ENCODE peak calls at places on chromosomes 11 and 22, in eight cellular contexts. One of them, this sample, is unnamed. For H3K4me1, the result is how much of the 10 kb centered on the place peaks cover.

GRCh38 chr11:91913407-91913806 is 311.2 kb upstream of the FAT3 start:
- DNase-seq in OCI-LY7: no peak
- DNase-seq in PC-3: no peak
- DNase-seq in colonic mucosa: no peak
- DNase-seq in psoas muscle: no peak
- DNase-seq in thyroid gland: no peak
- DNase-seq in lung: no peak
- DNase-seq in A549: no peak
- DNase-seq in this sample: no peak

GRCh38 chr11:134802116-134802515 is 390.1 kb upstream of the B3GAT1 start:
- DNase-seq in OCI-LY7: no peak
- DNase-seq in PC-3: no peak
- DNase-seq in colonic mucosa: no peak
- DNase-seq in psoas muscle: no peak
- DNase-seq in thyroid gland: no peak
- DNase-seq in lung: no peak
- DNase-seq in A549: no peak
- DNase-seq in this sample: no peak

GRCh38 chr22:42379961-42380537 is 52.2 kb downstream of the NFAM1 start:
- DNase-seq in OCI-LY7: no peak
- DNase-seq in PC-3: no peak
- DNase-seq in colonic mucosa: no peak
- DNase-seq in psoas muscle: no peak
- DNase-seq in thyroid gland: no peak
- DNase-seq in lung: no peak
- DNase-seq in A549: no peak
- DNase-seq in this sample: peak

GRCh38 chr11:41508121-41508520 is 48.7 kb upstream of the LRRC4C start:
- DNase-seq in OCI-LY7: no peak
- DNase-seq in PC-3: no peak
- DNase-seq in colonic mucosa: no peak
- DNase-seq in psoas muscle: no peak
- DNase-seq in thyroid gland: no peak
- DNase-seq in lung: no peak
- DNase-seq in A549: no peak
- DNase-seq in this sample: no peak

GRCh38 chr11:111602865-111603632 is 800 bp downstream of the SIK2 start:
- DNase-seq in OCI-LY7: peak
- DNase-seq in PC-3: peak
- DNase-seq in colonic mucosa: peak
- DNase-seq in psoas muscle: peak
- DNase-seq in thyroid gland: no peak
- DNase-seq in lung: no peak
- DNase-seq in A549: no peak
- DNase-seq in this sample: peak

GRCh38 chr11:17972987-17973386 is 39.9 kb downstream of the SERGEF start:
- DNase-seq in OCI-LY7: no peak
- DNase-seq in PC-3: peak
- DNase-seq in colonic mucosa: peak
- DNase-seq in psoas muscle: peak
- DNase-seq in thyroid gland: peak
- DNase-seq in lung: no peak
- DNase-seq in A549: peak
- DNase-seq in this sample: no peak

GRCh38 chr11:120964857-120965256 is 59.0 kb upstream of the TBCEL start:
- DNase-seq in OCI-LY7: no peak
- DNase-seq in PC-3: peak
- DNase-seq in colonic mucosa: no peak
- DNase-seq in psoas muscle: no peak
- DNase-seq in thyroid gland: no peak
- DNase-seq in lung: no peak
- DNase-seq in A549: no peak
- DNase-seq in this sample: no peak

GRCh38 chr11:107590460-107591097 is 368 bp upstream of the ELMOD1 start:
- DNase-seq in OCI-LY7: no peak
- DNase-seq in PC-3: no peak
- DNase-seq in colonic mucosa: no peak
- DNase-seq in psoas muscle: no peak
- DNase-seq in thyroid gland: peak
- DNase-seq in lung: no peak
- DNase-seq in A549: peak
- DNase-seq in this sample: no peak

GRCh38 chr11:2825261-2825885 is 60.2 kb downstream of the CDKN1C start:
- DNase-seq in OCI-LY7: no peak
- DNase-seq in PC-3: peak
- DNase-seq in colonic mucosa: peak
- DNase-seq in psoas muscle: peak
- DNase-seq in thyroid gland: peak
- DNase-seq in lung: peak
- DNase-seq in A549: no peak
- DNase-seq in this sample: no peak

GRCh38 chr11:66322732-66323427 is 6.0 kb upstream of the CD248 start:
- DNase-seq in OCI-LY7: no peak
- DNase-seq in PC-3: no peak
- DNase-seq in colonic mucosa: no peak
- DNase-seq in psoas muscle: peak
- DNase-seq in thyroid gland: peak
- DNase-seq in lung: no peak
- DNase-seq in A549: no peak
- DNase-seq in this sample: no peak

GRCh38 chr11:134592391-134592990 is 180.4 kb upstream of the B3GAT1 start:
- DNase-seq in OCI-LY7: peak
- DNase-seq in PC-3: no peak
- DNase-seq in colonic mucosa: peak
- DNase-seq in psoas muscle: no peak
- DNase-seq in thyroid gland: no peak
- DNase-seq in lung: peak
- DNase-seq in A549: no peak
- DNase-seq in this sample: peak

GRCh38 chr11:121444508-121444907 is 7.6 kb upstream of the SORL1 start:
- DNase-seq in OCI-LY7: no peak
- DNase-seq in PC-3: no peak
- DNase-seq in colonic mucosa: no peak
- DNase-seq in psoas muscle: no peak
- DNase-seq in thyroid gland: no peak
- DNase-seq in lung: no peak
- DNase-seq in A549: no peak
- DNase-seq in this sample: no peak

GRCh38 chr11:123475478-123475877 is 45.4 kb downstream of the GRAMD1B start:
- DNase-seq in OCI-LY7: no peak
- DNase-seq in PC-3: peak
- DNase-seq in colonic mucosa: no peak
- DNase-seq in psoas muscle: no peak
- DNase-seq in thyroid gland: no peak
- DNase-seq in lung: no peak
- DNase-seq in A549: peak
- DNase-seq in this sample: peak

GRCh38 chr11:78228467-78228866 is 39.7 kb downstream of the USP35 start:
- DNase-seq in OCI-LY7: peak
- DNase-seq in PC-3: peak
- DNase-seq in colonic mucosa: peak
- DNase-seq in psoas muscle: no peak
- DNase-seq in thyroid gland: no peak
- DNase-seq in lung: no peak
- DNase-seq in A549: peak
- DNase-seq in this sample: peak

GRCh38 chr22:35021166-35021565 is 44.8 kb upstream of the ISX start:
- DNase-seq in OCI-LY7: no peak
- DNase-seq in PC-3: peak
- DNase-seq in colonic mucosa: peak
- DNase-seq in psoas muscle: no peak
- DNase-seq in thyroid gland: no peak
- DNase-seq in lung: no peak
- DNase-seq in A549: no peak
- DNase-seq in this sample: peak

GRCh38 chr11:43447124-43447523 is 88.4 kb downstream of the TTC17 start:
- DNase-seq in OCI-LY7: no peak
- DNase-seq in PC-3: no peak
- DNase-seq in colonic mucosa: no peak
- DNase-seq in psoas muscle: no peak
- DNase-seq in thyroid gland: no peak
- DNase-seq in lung: no peak
- DNase-seq in A549: no peak
- DNase-seq in this sample: no peak

GRCh38 chr11:111745719-111746504 is 20.3 kb downstream of the PPP2R1B start:
- DNase-seq in OCI-LY7: no peak
- DNase-seq in PC-3: peak
- DNase-seq in colonic mucosa: no peak
- DNase-seq in psoas muscle: no peak
- DNase-seq in thyroid gland: no peak
- DNase-seq in lung: no peak
- DNase-seq in A549: no peak
- DNase-seq in this sample: no peak

DNA sequence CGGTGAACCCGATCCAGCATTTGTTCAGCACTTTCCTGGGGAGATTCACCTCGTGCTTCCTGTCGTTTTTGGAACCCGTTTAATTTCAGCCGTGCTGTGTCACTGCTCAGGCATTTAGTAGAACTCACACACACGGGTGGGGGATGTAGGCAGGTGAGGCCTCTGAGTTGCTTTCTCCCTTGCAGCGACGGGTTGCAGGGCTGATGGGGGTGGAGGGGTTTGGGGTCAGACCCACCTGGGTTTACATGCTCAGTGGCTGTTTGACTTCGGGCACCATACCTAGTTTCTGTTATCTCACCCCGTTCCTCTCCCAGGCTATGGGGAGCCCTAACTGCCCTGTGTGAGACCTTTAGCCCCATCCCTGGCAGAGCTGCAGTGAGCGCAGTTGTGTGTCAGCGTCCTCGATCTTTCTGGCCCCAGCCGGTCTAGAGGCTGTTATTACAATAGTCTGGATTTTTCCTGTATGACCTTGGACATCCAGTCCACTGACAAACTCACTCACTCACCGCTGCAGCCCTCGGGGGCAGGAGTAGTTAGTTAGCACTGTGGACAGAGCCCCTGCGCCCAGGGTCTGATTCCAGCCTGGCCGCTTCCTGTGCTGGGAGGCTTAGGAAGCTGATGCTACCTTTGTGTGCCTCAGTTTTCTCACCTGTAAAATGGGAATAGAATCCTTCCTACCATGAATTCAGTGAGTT is 2.6 kb downstream of the LRP5 start:
- DNase-seq in OCI-LY7: no peak
- DNase-seq in PC-3: peak
- DNase-seq in colonic mucosa: peak
- DNase-seq in psoas muscle: no peak
- DNase-seq in thyroid gland: peak
- DNase-seq in lung: no peak
- DNase-seq in A549: no peak
- DNase-seq in this sample: peak
- H3K4me1 ChIP-seq in OCI-LY7: under half
- H3K4me1 ChIP-seq in PC-3: under half
- H3K4me1 ChIP-seq in colonic mucosa: under half
- H3K4me1 ChIP-seq in psoas muscle: under half
- H3K4me1 ChIP-seq in thyroid gland: half or more
- H3K4me1 ChIP-seq in lung: under half
- H3K4me1 ChIP-seq in A549: under half
- H3K4me1 ChIP-seq in this sample: under half

GRCh38 chr11:128830290-128830813 is 36.7 kb downstream of the KCNJ1 start:
- DNase-seq in OCI-LY7: no peak
- DNase-seq in PC-3: no peak
- DNase-seq in colonic mucosa: no peak
- DNase-seq in psoas muscle: no peak
- DNase-seq in thyroid gland: no peak
- DNase-seq in lung: no peak
- DNase-seq in A549: no peak
- DNase-seq in this sample: peak
- H3K4me1 ChIP-seq in OCI-LY7: half or more
- H3K4me1 ChIP-seq in PC-3: under half
- H3K4me1 ChIP-seq in colonic mucosa: under half
- H3K4me1 ChIP-seq in psoas muscle: under half
- H3K4me1 ChIP-seq in thyroid gland: under half
- H3K4me1 ChIP-seq in lung: under half
- H3K4me1 ChIP-seq in A549: under half
- H3K4me1 ChIP-seq in this sample: under half

DNA sequence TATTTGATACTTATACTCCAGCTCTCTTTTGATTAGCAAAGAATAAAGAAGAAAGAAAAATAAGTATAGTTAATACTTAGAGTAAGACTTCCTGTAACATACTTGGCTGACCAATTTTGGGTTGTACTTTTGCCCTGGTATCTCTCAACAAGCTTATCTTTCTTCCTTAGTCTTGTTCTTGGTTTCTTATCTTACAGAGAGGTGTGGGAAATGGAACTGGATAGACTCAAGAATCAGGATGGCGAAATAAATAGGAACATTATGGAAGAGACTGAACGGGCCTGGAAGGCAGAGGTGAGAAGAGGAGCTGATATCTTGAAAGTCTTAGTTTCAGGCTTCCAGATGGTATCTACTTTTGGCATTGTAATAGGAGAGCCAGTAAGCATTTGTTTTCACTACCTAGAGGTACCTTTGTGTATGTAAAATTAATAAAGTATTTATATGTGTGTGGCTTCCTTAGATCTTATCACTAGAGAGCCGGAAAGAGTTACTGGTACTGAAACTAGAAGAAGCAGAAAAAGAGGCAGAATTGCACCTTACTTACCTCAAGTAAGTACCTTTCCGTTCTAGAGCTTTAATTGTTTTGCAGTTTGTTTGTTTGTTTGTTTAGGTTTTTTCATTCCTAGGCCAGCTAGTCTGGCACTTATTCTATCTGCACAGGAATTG is 11.3 kb upstream of the BACE1-AS start:
- DNase-seq in OCI-LY7: no peak
- DNase-seq in PC-3: no peak
- DNase-seq in colonic mucosa: no peak
- DNase-seq in psoas muscle: no peak
- DNase-seq in thyroid gland: no peak
- DNase-seq in lung: no peak
- DNase-seq in A549: no peak
- DNase-seq in this sample: peak
- H3K4me1 ChIP-seq in OCI-LY7: under half
- H3K4me1 ChIP-seq in PC-3: under half
- H3K4me1 ChIP-seq in colonic mucosa: under half
- H3K4me1 ChIP-seq in psoas muscle: under half
- H3K4me1 ChIP-seq in thyroid gland: under half
- H3K4me1 ChIP-seq in lung: under half
- H3K4me1 ChIP-seq in A549: under half
- H3K4me1 ChIP-seq in this sample: under half

GRCh38 chr11:783581-784015 is 6.3 kb downstream of the CEND1 start:
- DNase-seq in OCI-LY7: no peak
- DNase-seq in PC-3: peak
- DNase-seq in colonic mucosa: peak
- DNase-seq in psoas muscle: peak
- DNase-seq in thyroid gland: peak
- DNase-seq in lung: peak
- DNase-seq in A549: no peak
- DNase-seq in this sample: peak

GRCh38 chr11:788953-789940 is 643 bp downstream of the CEND1 start:
- DNase-seq in OCI-LY7: peak
- DNase-seq in PC-3: no peak
- DNase-seq in colonic mucosa: no peak
- DNase-seq in psoas muscle: no peak
- DNase-seq in thyroid gland: no peak
- DNase-seq in lung: no peak
- DNase-seq in A549: no peak
- DNase-seq in this sample: no peak

GRCh38 chr11:788009-788640 is 1.8 kb downstream of the CEND1 start:
- DNase-seq in OCI-LY7: peak
- DNase-seq in PC-3: no peak
- DNase-seq in colonic mucosa: no peak
- DNase-seq in psoas muscle: no peak
- DNase-seq in thyroid gland: no peak
- DNase-seq in lung: no peak
- DNase-seq in A549: no peak
- DNase-seq in this sample: no peak

GRCh38 chr11:787084-787675 is 2.7 kb downstream of the CEND1 start:
- DNase-seq in OCI-LY7: no peak
- DNase-seq in PC-3: no peak
- DNase-seq in colonic mucosa: no peak
- DNase-seq in psoas muscle: no peak
- DNase-seq in thyroid gland: no peak
- DNase-seq in lung: no peak
- DNase-seq in A549: no peak
- DNase-seq in this sample: no peak

GRCh38 chr11:786235-787083 is 3.4 kb downstream of the CEND1 start:
- DNase-seq in OCI-LY7: no peak
- DNase-seq in PC-3: no peak
- DNase-seq in colonic mucosa: no peak
- DNase-seq in psoas muscle: no peak
- DNase-seq in thyroid gland: no peak
- DNase-seq in lung: no peak
- DNase-seq in A549: no peak
- DNase-seq in this sample: no peak
- H3K4me1 ChIP-seq in OCI-LY7: under half
- H3K4me1 ChIP-seq in PC-3: under half
- H3K4me1 ChIP-seq in colonic mucosa: under half
- H3K4me1 ChIP-seq in psoas muscle: under half
- H3K4me1 ChIP-seq in thyroid gland: under half
- H3K4me1 ChIP-seq in lung: under half
- H3K4me1 ChIP-seq in A549: under half
- H3K4me1 ChIP-seq in this sample: under half